ENCODE peak calls at places on chromosome 12, in nine cellular contexts. K is MM.1S, W is hepatocyte, R is H1, C is neuronal stem cell, L is GM23338, Y is endothelial cell of umbilical vein, E is keratinocyte, I is PC-3. V is an unnamed sample. For H3K36me3, the result is how much of the 10 kb centered on the place peaks cover.

GRCh38 chr12:59079472-59079871 is 159.2 kb upstream of the LRIG3 start:
- DNase-seq in K (no peak), W (no peak), R (no peak), C (no peak), L (no peak), Y (peak), E (no peak), I (no peak), V (no peak)

GRCh38 chr12:1013618-1014489 is 22.8 kb downstream of the ERC1 start:
- DNase-seq in K (no peak), W (peak), R (no peak), C (no peak), L (no peak), Y (peak), E (peak), I (peak), V (peak)

GRCh38 chr12:57504033-57504432 is 16.2 kb downstream of the MARS1 start:
- DNase-seq in K (no peak), W (no peak), R (no peak), C (no peak), L (no peak), Y (no peak), E (no peak), I (no peak), V (no peak)

GRCh38 chr12:78396538-78396937 is 468.0 kb upstream of the SYT1 start:
- DNase-seq in K (no peak), W (no peak), R (no peak), C (no peak), L (no peak), Y (no peak), E (no peak), I (no peak), V (no peak)

GRCh38 chr12:71636704-71637115 is 26.9 kb downstream of the ZFC3H1 start:
- DNase-seq in K (peak), W (peak), R (no peak), C (peak), L (peak), Y (peak), E (peak), I (peak), V (peak)

GRCh38 chr12:128259556-128260070 is 7.4 kb upstream of the TMEM132C start:
- DNase-seq in K (no peak), W (peak), R (peak), C (peak), L (peak), Y (peak), E (no peak), I (peak), V (no peak)

GRCh38 chr12:6697584-6698351 is 2.8 kb downstream of the PIANP start:
- DNase-seq in K (no peak), W (peak), R (peak), C (peak), L (peak), Y (peak), E (no peak), I (peak), V (peak)

GRCh38 chr12:15405601-15406000 is 83.3 kb downstream of the PTPRO start:
- DNase-seq in K (no peak), W (no peak), R (no peak), C (no peak), L (no peak), Y (no peak), E (no peak), I (no peak), V (no peak)

GRCh38 chr12:81077686-81078441 is at the start of gene ACSS3:
- DNase-seq in K (no peak), W (peak), R (peak), C (peak), L (peak), Y (no peak), E (no peak), I (no peak), V (peak)

GRCh38 chr12:41932470-41932991 is 212.1 kb downstream of the GXYLT1 start:
- DNase-seq in K (no peak), W (peak), R (peak), C (no peak), L (peak), Y (peak), E (no peak), I (peak), V (peak)

DNA sequence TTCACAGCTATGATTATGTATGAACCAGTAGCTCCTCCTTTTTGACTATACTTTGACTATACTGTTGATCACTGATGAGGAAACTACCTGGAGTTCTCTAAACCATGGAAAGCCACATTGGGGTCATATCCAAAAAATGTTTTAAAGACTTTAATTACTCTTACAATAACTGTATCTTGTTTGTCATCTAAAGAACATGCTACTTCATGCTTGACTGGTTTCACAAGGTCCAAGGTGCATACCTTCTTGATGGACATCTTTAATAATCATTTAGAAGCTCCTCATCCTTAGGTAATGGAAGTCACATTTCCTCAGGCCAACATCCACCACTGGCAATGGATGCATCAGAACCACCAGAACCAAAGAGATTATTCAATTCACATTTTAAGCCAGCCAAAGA is 29.9 kb downstream of the WASHC3 start:
- DNase-seq in K (no peak), W (no peak), R (no peak), C (no peak), L (no peak), Y (no peak), E (no peak), I (peak), V (no peak)
- H3K36me3 ChIP-seq in K (under half), W (under half), R (under half), C (under half), L (under half), Y (under half), E (under half), I (under half), V (under half)

GRCh38 chr12:26121841-26122680 is 2.8 kb downstream of the BHLHE41 start:
- DNase-seq in K (peak), W (peak), R (peak), C (no peak), L (peak), Y (peak), E (no peak), I (peak), V (no peak)
- H2AFZ ChIP-seq in K (no peak), W (peak), R (no peak), C (peak), L (no peak), Y (peak), E (peak), I (peak), V (peak)

DNA sequence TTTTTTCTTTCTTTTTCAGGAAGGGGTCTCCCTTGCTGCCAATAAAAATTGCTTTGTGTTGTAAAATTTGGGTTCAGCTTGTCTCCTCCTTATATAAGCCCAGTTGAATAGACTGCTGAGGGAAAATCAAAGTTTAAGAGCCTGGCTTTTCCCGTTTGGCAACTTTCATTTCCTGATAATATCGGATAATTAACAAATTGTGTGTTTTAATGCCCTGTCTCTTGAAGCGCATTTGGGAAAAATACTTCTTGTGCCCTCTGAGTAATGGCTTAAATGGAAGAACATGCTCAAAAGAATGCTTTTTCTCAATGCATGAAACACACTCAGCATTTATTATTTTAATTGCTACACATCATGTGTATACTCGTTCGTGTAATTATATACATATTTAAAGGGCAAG is 198.0 kb upstream of the DCN start:
- DNase-seq in K (no peak), W (no peak), R (no peak), C (no peak), L (no peak), Y (peak), E (no peak), I (no peak), V (no peak)
- H3K4me3 ChIP-seq in K (no peak), W (no peak), R (no peak), C (no peak), L (peak), Y (no peak), E (no peak), I (no peak), V (no peak)

DNA sequence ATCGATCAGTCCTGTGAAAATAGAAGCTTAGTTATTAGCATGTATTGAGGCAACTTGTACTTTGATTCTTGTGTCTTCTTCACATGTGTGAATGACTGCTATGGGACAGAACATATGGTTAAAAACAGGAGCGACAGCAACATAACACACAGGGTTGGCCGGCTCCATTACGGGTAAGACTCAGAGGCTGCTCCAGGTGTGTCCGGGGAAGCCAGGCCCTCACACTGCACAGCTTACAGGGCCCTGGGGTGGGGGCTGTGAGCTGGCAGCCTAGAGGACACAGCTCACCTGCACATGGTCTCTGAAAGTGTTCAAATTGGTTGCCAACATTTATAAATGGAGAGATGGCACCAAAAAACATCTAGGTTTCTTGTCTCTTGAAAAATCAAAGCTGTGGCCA is 31.1 kb downstream of the TCHP start:
- DNase-seq in K (no peak), W (no peak), R (no peak), C (no peak), L (no peak), Y (no peak), E (no peak), I (no peak), V (no peak)
- H3K36me3 ChIP-seq in K (under half), W (under half), R (under half), C (under half), L (under half), Y (under half), E (under half), I (under half), V (under half)

V was measured in astrocyte.